ENCODE peak calls at places on chromosomes 6 and 20, in seven cellular contexts. N is T1000, Y is BE2C, W is NCI-H1417, S is trophoblast cell, C is NCI-H1436, F is T follicular helper cell. U is an unnamed sample.

GRCh38 chr6:11354019-11354418 is 121.6 kb upstream of the NEDD9 start:
- DNase-seq in F (peak; percentile 28), W (no peak), Y (no peak), N (no peak), C (no peak), S (no peak), U (no peak)

GRCh38 chr20:63587781-63588591 is 13.9 kb upstream of the HELZ2 start:
- DNase-seq in N (no peak), F (no peak), C (no peak), S (no peak), Y (no peak), W (no peak), U (no peak)

GRCh38 chr6:15626878-15627683 is 35.7 kb downstream of the DTNBP1 start:
- DNase-seq in F (no peak), S (no peak), Y (peak; percentile 27), N (no peak), C (no peak), W (peak; percentile 30), U (no peak)

GRCh38 chr6:159602370-159603185 is 90.5 kb downstream of the SOD2 start:
- DNase-seq in C (no peak), Y (no peak), N (no peak), S (no peak), F (no peak), W (no peak), U (no peak)

GRCh38 chr6:138882369-138883017 is 86.6 kb downstream of the ECT2L start:
- DNase-seq in W (no peak), C (no peak), N (no peak), Y (no peak), S (no peak), F (no peak), U (no peak)

GRCh38 chr6:56374841-56375369 is 127.5 kb upstream of the COL21A1 start:
- DNase-seq in N (no peak), C (no peak), S (peak; percentile 68), Y (no peak), F (no peak), W (no peak), U (no peak)

GRCh38 chr20:24522452-24523330 is 53.3 kb downstream of the SYNDIG1 start:
- DNase-seq in S (no peak), F (no peak), Y (no peak), N (no peak), W (no peak), C (no peak), U (no peak)

GRCh38 chr20:35235881-35236280 is 9.4 kb downstream of the MMP24 start:
- DNase-seq in F (no peak), Y (no peak), N (no peak), S (no peak), C (peak; percentile 47), W (no peak), U (no peak)

GRCh38 chr6:39357998-39358686 is 35.6 kb upstream of the KCNK16 start:
- DNase-seq in Y (peak; percentile 56), S (no peak), C (no peak), W (peak; percentile 72), N (no peak), F (no peak), U (no peak)

GRCh38 chr6:107822154-107823046 is 1.7 kb downstream of the SCML4 start:
- DNase-seq in Y (no peak), W (no peak), C (no peak), N (no peak), F (peak; percentile 31), S (no peak), U (no peak)

GRCh38 chr6:28207244-28208179 is 17.6 kb upstream of the ZSCAN9 start:
- DNase-seq in W (peak; percentile 7), F (no peak), S (peak; percentile 25), N (no peak), Y (peak; percentile 38), C (no peak), U (no peak)

GRCh38 chr6:144647406-144647964 is 362.4 kb downstream of the UTRN start:
- DNase-seq in N (no peak), Y (no peak), W (no peak), S (no peak), C (no peak), F (no peak), U (no peak)

GRCh38 chr6:19855510-19855909 is 18.3 kb downstream of the ID4 start:
- DNase-seq in Y (no peak), C (no peak), W (no peak), S (no peak), F (no peak), N (no peak), U (no peak)

U was measured in NCI-H2107.